ENCODE peak calls at places on chromosomes 11 and 22, in four cellular contexts. R is choroid plexus epithelial cell; E is ovary; A is activated CD8-positive, alpha-beta T cell treated with anti-CD3 and anti-CD28 coated beads for 36 hours. C is an unnamed sample.

GRCh38 chr11:62853279-62853965 is 14.0 kb upstream of the WDR74 start:
- DNase-seq in R (no peak), E (no peak), A (no peak), C (no peak)

GRCh38 chr22:44538518-44539315 is 40.7 kb upstream of the RTL6 start:
- DNase-seq in E (no peak), R (no peak), A (no peak), C (no peak)

GRCh38 chr11:44110231-44110679 is 14.8 kb downstream of the EXT2 start:
- DNase-seq in R (peak; percentile 72), A (peak; percentile 80), E (peak; percentile 19), C (peak; percentile 72)

GRCh38 chr22:46172522-46172921 is 22.2 kb downstream of the PPARA start:
- DNase-seq in R (no peak), E (no peak), A (no peak), C (no peak)

GRCh38 chr11:26947379-26947844 is 46.5 kb upstream of the FIBIN start:
- DNase-seq in R (peak; percentile 100), A (no peak), E (peak; percentile 55), C (no peak)

GRCh38 chr11:64858467-64859401 is 14.3 kb upstream of the CDC42BPG start:
- DNase-seq in R (no peak), E (no peak), A (peak; percentile 84), C (peak; percentile 72)

GRCh38 chr22:40116496-40117200 is 61.1 kb upstream of the TNRC6B start:
- DNase-seq in E (no peak), A (peak; percentile 49), R (no peak), C (no peak)

GRCh38 chr11:44778200-44779100 is 51.7 kb downstream of the TSPAN18 start:
- DNase-seq in A (no peak), R (no peak), E (no peak), C (no peak)

GRCh38 chr11:47950396-47950795 is 30.0 kb upstream of the PTPRJ start:
- DNase-seq in R (peak; percentile 84), A (peak; percentile 89), E (no peak), C (peak; percentile 72)

GRCh38 chr11:8384199-8384821 is 120.6 kb upstream of the LMO1 start:
- DNase-seq in R (no peak), A (peak; percentile 39), E (peak; percentile 55), C (peak; percentile 13)

GRCh38 chr11:16373768-16374167 is 17.4 kb upstream of the SOX6 start:
- DNase-seq in A (no peak), E (no peak), R (no peak), C (no peak)

C was measured in GM12865.